ENCODE peak calls at places on chromosomes 11 and 22, in six cellular contexts. D is A549, B is endothelial cell of umbilical vein, H is HepG2, M is K562, V is GM12878. I is an unnamed sample.
A peak's percentile ranks its signal among the peaks of the same experiment; 100 is the strongest.

GRCh38 chr22:25475554-25476022 is 88.9 kb upstream of the GRK3 start:
- DNase-seq in D (peak; percentile 6), B (peak; percentile 89), H (no peak), M (no peak), V (no peak), I (no peak)

GRCh38 chr11:10324474-10324873 is 19.6 kb downstream of the ADM start:
- DNase-seq in D (no peak), B (peak; percentile 15), H (no peak), M (no peak), V (no peak), I (no peak)

GRCh38 chr22:35903571-35904331 is 124.9 kb downstream of the RBFOX2 start:
- DNase-seq in D (no peak), B (peak; percentile 61), H (no peak), M (no peak), V (no peak), I (peak; percentile 18)

GRCh38 chr11:36509694-36510566 is at the start of gene TRAF6:
- DNase-seq in D (peak; percentile 90), B (peak; percentile 91), H (peak; percentile 71), M (peak; percentile 85), V (no peak), I (peak; percentile 88)

GRCh38 chr11:12657336-12657735 is 16.9 kb upstream of the TEAD1 start:
- DNase-seq in D (no peak), B (no peak), H (no peak), M (no peak), V (no peak), I (no peak)

GRCh38 chr22:17678817-17679385 is 40.3 kb downstream of the BCL2L13 start:
- DNase-seq in D (no peak), B (no peak), H (no peak), M (no peak), V (no peak), I (no peak)

GRCh38 chr11:115682101-115682500 is 177.9 kb upstream of the CADM1 start:
- DNase-seq in D (no peak), B (no peak), H (no peak), M (no peak), V (no peak), I (no peak)

GRCh38 chr11:118527109-118527508 is at the start of gene TTC36:
- DNase-seq in D (no peak), B (no peak), H (no peak), M (no peak), V (no peak), I (no peak)

GRCh38 chr11:73236879-73237278 is 18.8 kb downstream of the P2RY2 start:
- DNase-seq in D (peak; percentile 63), B (peak; percentile 61), H (peak; percentile 57), M (peak; percentile 61), V (no peak), I (peak; percentile 80)

GRCh38 chr11:113934797-113935196 is 30.2 kb downstream of the HTR3B start:
- DNase-seq in D (no peak), B (no peak), H (no peak), M (no peak), V (no peak), I (no peak)

GRCh38 chr11:114886644-114887259 is 208.4 kb downstream of the NXPE2 start:
- DNase-seq in D (no peak), B (no peak), H (no peak), M (no peak), V (no peak), I (no peak)

GRCh38 chr11:127471662-127472061 is 471.1 kb upstream of the KIRREL3 start:
- DNase-seq in D (no peak), B (no peak), H (no peak), M (no peak), V (no peak), I (peak; percentile 9)

GRCh38 chr11:127474735-127475134 is 474.2 kb upstream of the KIRREL3 start:
- DNase-seq in D (no peak), B (no peak), H (no peak), M (no peak), V (no peak), I (no peak)

DNA sequence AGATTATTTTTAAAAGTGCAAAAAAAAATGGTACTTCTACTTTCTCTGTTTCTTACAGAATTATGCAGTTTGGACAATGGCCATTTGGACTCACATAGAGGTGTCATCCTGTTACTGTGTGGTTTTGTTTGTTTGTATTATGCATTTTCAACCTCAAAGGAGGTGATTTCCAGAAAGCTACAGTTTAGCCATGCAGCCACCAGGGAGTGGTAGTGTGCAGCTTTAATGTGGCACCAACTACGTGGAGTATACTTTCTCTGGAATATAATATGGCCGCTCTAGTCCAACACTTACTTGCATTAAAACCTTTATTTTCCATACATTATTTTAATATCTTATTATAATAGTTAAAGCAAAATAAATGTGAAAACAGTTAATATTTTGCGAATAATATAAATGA is 469.9 kb upstream of the KIRREL3 start:
- DNase-seq in D (peak; percentile 5), B (peak; percentile 2), H (no peak), M (no peak), V (no peak), I (peak; percentile 26)
- TF ChIP-seq CTCF in D (no peak), B (no peak), H (no peak), M (no peak), V (peak; percentile 23), I (peak; percentile 57)

DNA sequence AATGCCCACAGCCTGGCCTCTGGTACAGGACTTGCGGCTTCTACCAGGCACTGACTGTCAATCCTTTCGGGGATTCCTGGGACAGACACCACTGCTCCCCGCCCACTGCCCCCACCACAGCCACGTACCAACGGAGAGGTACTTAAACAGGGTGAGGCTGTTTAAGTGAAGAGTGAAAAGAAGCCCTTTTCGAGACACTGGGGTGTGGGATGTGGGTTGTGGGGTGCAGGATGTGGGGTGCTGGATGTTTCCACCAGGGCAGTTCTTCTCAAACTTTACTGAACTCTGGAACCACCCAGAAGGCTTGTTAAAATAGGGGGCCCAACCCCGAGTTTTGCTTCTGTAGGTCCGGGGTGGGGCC is 34.2 kb upstream of the PRR5 start:
- DNase-seq in D (no peak), B (no peak), H (no peak), M (no peak), V (no peak), I (no peak)
- TF ChIP-seq MAX in D (no peak), B (no peak), H (no peak), M (no peak), V (no peak), I (no peak)

GRCh38 chr11:134038897-134039470 is 29.9 kb upstream of the JAM3 start:
- DNase-seq in D (no peak), B (no peak), H (no peak), M (no peak), V (no peak), I (peak; percentile 32)

GRCh38 chr11:134037093-134037908 is 31.6 kb upstream of the JAM3 start:
- DNase-seq in D (peak; percentile 15), B (peak; percentile 37), H (no peak), M (peak; percentile 25), V (peak; percentile 7), I (peak; percentile 70)

GRCh38 chr11:134033696-134034491 is 35.0 kb upstream of the JAM3 start:
- DNase-seq in D (peak; percentile 42), B (peak; percentile 75), H (peak; percentile 45), M (peak; percentile 26), V (no peak), I (peak; percentile 63)

GRCh38 chr11:134034496-134035381 is 34.1 kb upstream of the JAM3 start:
- DNase-seq in D (no peak), B (no peak), H (no peak), M (no peak), V (no peak), I (no peak)

DNA sequence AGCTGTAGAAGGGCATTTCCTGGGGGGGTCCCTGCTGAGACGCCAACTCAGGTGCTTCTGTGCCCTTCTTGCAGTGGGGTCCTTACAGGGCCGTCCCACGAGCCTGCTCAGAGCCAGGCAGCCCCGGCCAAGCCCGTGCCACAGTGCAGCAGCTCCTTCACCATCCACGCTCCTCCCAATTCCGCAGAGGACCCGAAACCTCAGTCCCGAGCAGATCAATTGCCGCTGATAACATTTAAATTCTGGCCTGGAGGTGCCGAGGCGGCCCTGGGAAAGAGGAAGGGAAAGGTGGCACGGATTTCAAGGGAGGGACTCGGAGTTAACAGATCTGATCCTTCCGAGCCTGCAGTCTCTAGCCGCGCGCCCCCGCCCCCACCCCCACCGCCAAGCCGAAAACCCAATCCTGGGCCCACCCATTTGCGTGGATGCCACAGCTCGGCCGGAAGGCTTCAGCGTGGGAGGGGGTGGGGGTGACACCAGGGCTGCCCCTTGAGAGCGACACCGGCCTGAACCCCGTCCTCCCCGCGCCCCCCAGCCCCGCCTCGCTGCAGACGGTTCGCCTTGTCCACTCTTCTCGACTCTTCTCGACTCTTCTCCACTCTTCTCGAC is 32.3 kb upstream of the JAM3 start:
- DNase-seq in D (no peak), B (no peak), H (no peak), M (no peak), V (no peak), I (no peak)
- TF ChIP-seq MYC in D (no peak), B (no peak), H (no peak), M (no peak), V (no peak), I (no peak)

GRCh38 chr11:78920329-78920728 is 345.7 kb upstream of the NARS2 start:
- DNase-seq in D (no peak), B (no peak), H (no peak), M (no peak), V (no peak), I (no peak)
- TF ChIP-seq CTCF in D (no peak), B (no peak), H (no peak), M (no peak), V (no peak), I (no peak)

GRCh38 chr11:14414470-14415461 is 55.8 kb upstream of the RRAS2 start:
- DNase-seq in D (no peak), B (no peak), H (no peak), M (peak; percentile 49), V (peak; percentile 41), I (no peak)
- TF ChIP-seq MAX in D (no peak), B (no peak), H (no peak), M (no peak), V (no peak), I (no peak)

GRCh38 chr22:33803371-33803770 is 116.9 kb downstream of the LARGE1 start:
- DNase-seq in D (peak; percentile 7), B (no peak), H (no peak), M (no peak), V (no peak), I (peak; percentile 76)
- TF ChIP-seq MYC in D (no peak), B (no peak), H (no peak), M (no peak), V (no peak), I (no peak)